ENCODE peak calls at places on chromosomes 4 and X, in seven cellular contexts. R is Peyer's patch, Z is fibroblast of lung, A is keratinocyte, O is tibial nerve, D is colonic mucosa, H is WERI-Rb-1. K is an unnamed sample.

GRCh38 chrX:130263016-130263415 is 5.7 kb downstream of the ZNF280C start:
- DNase-seq in Z (no peak), H (no peak), R (no peak), O (no peak), D (no peak), A (no peak), K (no peak)

GRCh38 chrX:154719132-154719675 is 31.7 kb downstream of the GAB3 start:
- DNase-seq in D (no peak), R (no peak), A (no peak), Z (peak; percentile 84), H (no peak), O (no peak), K (peak; percentile 12)

GRCh38 chr4:76677571-76678326 is 220.2 kb downstream of the SOWAHB start:
- DNase-seq in H (no peak), Z (no peak), R (no peak), A (no peak), D (no peak), O (no peak), K (no peak)

GRCh38 chr4:186739802-186740434 is 16.3 kb upstream of the FAT1 start:
- DNase-seq in H (no peak), D (peak; percentile 74), Z (no peak), A (no peak), R (peak; percentile 68), O (no peak), K (no peak)

GRCh38 chrX:152138388-152138784 is at the start of gene MAGEA10:
- DNase-seq in A (no peak), D (no peak), O (no peak), H (no peak), R (no peak), Z (no peak), K (no peak)

GRCh38 chrX:55742649-55743048 is 25.1 kb downstream of the RRAGB start:
- DNase-seq in Z (no peak), A (no peak), H (no peak), O (no peak), D (no peak), R (no peak), K (no peak)

GRCh38 chr4:13455411-13455810 is 28.7 kb downstream of the RAB28 start:
- DNase-seq in H (no peak), Z (peak; percentile 83), A (no peak), D (no peak), O (no peak), R (no peak), K (no peak)

GRCh38 chr4:140309124-140309870 is 64.1 kb upstream of the SCOC start:
- DNase-seq in O (no peak), R (no peak), Z (peak; percentile 75), D (peak; percentile 12), H (no peak), A (peak; percentile 15), K (no peak)

GRCh38 chr4:9944431-9945425 is 76.6 kb downstream of the SLC2A9 start:
- DNase-seq in A (peak; percentile 46), O (no peak), R (peak; percentile 33), D (no peak), Z (peak; percentile 11), H (no peak), K (no peak)

GRCh38 chr4:149896428-149896827 is 80.8 kb upstream of the IQCM start:
- DNase-seq in D (no peak), A (no peak), Z (peak; percentile 53), H (peak; percentile 57), R (no peak), O (no peak), K (no peak)

GRCh38 chr4:140607852-140608251 is 39.1 kb upstream of the UCP1 start:
- DNase-seq in H (no peak), A (no peak), D (no peak), Z (no peak), O (no peak), R (no peak), K (no peak)

GRCh38 chrX:68249904-68250303 is 183.4 kb downstream of the OPHN1 start:
- DNase-seq in A (no peak), Z (no peak), H (no peak), D (no peak), O (no peak), R (no peak), K (no peak)

GRCh38 chr4:140296335-140296753 is 77.1 kb upstream of the SCOC start:
- DNase-seq in A (no peak), H (peak; percentile 60), R (peak; percentile 62), Z (peak; percentile 85), O (peak; percentile 93), D (peak; percentile 49), K (no peak)

GRCh38 chr4:123555500-123556273 is 159.1 kb downstream of the SPRY1 start:
- DNase-seq in D (peak; percentile 96), A (no peak), R (peak; percentile 92), Z (peak; percentile 91), O (peak; percentile 93), H (no peak), K (no peak)

GRCh38 chr4:146340798-146341197 is 126.5 kb downstream of the REELD1 start:
- DNase-seq in O (no peak), A (no peak), R (no peak), D (no peak), H (no peak), Z (peak; percentile 28), K (no peak)

GRCh38 chr4:153518637-153519384 is 52.7 kb downstream of the TMEM131L start:
- DNase-seq in D (peak; percentile 33), R (no peak), O (no peak), H (no peak), Z (no peak), A (no peak), K (no peak)

GRCh38 chr4:1305781-1306455 is 16.2 kb downstream of the MAEA start:
- DNase-seq in A (no peak), Z (no peak), O (no peak), H (no peak), R (peak; percentile 78), D (peak; percentile 77), K (no peak)

GRCh38 chrX:36407886-36408285 is 488.4 kb downstream of the CFAP47 start:
- DNase-seq in O (no peak), Z (no peak), A (no peak), D (no peak), R (no peak), H (no peak), K (no peak)

GRCh38 chrX:155998761-155999510 is 1.4 kb downstream of the IL9R start:
- DNase-seq in O (no peak), A (no peak), Z (no peak), D (no peak), H (no peak), R (no peak), K (no peak)

GRCh38 chrX:156000361-156000926 is 2.9 kb downstream of the IL9R start:
- DNase-seq in D (no peak), O (no peak), A (peak; percentile 41), H (no peak), R (no peak), Z (no peak), K (no peak)

GRCh38 chrX:155995476-155995875 is 2.0 kb upstream of the IL9R start:
- DNase-seq in R (no peak), Z (no peak), O (no peak), A (no peak), D (no peak), H (no peak), K (no peak)

GRCh38 chrX:155997436-155997835 is at the start of gene IL9R:
- DNase-seq in H (peak; percentile 86), D (no peak), Z (no peak), A (no peak), R (peak; percentile 69), O (no peak), K (no peak)

GRCh38 chrX:155998116-155998515 is 620 bp downstream of the IL9R start:
- DNase-seq in R (no peak), Z (no peak), A (no peak), D (no peak), O (no peak), H (no peak), K (no peak)
- H3K9me3 ChIP-seq in R (no peaks in the 10 kb centered on the region), Z (no peaks in the 10 kb centered on the region), A (no peaks in the 10 kb centered on the region), D (no peaks in the 10 kb centered on the region), O (no peaks in the 10 kb centered on the region), H (no peaks in the 10 kb centered on the region), K (no peaks in the 10 kb centered on the region)

GRCh38 chrX:10119399-10119990 is 37.3 kb upstream of the CLCN4 start:
- DNase-seq in D (peak; percentile 85), O (peak; percentile 92), A (peak; percentile 59), R (peak; percentile 89), H (peak; percentile 64), Z (peak; percentile 76), K (peak; percentile 43)
- H3K9me3 ChIP-seq in D (no peaks in the 10 kb centered on the region), O (no peaks in the 10 kb centered on the region), A (peaks cover 21% of the 10 kb centered on the region), R (no peaks in the 10 kb centered on the region), H (peaks cover 3% of the 10 kb centered on the region), Z (no peaks in the 10 kb centered on the region), K (no peaks in the 10 kb centered on the region)

GRCh38 chrX:135737361-135738071 is 24.1 kb downstream of the CT45A1 start:
- DNase-seq in Z (no peak), D (no peak), H (no peak), R (no peak), A (no peak), O (no peak), K (no peak)
- H3K9me3 ChIP-seq in Z (no peaks in the 10 kb centered on the region), D (no peaks in the 10 kb centered on the region), H (no peaks in the 10 kb centered on the region), R (no peaks in the 10 kb centered on the region), A (no peaks in the 10 kb centered on the region), O (no peaks in the 10 kb centered on the region), K (no peaks in the 10 kb centered on the region)

GRCh38 chr4:179858221-179858620 is 2385.0 kb upstream of the TENM3 start:
- DNase-seq in H (no peak), D (no peak), R (no peak), A (no peak), Z (no peak), O (no peak), K (no peak)

GRCh38 chr4:179855471-179855870 is 2387.7 kb upstream of the TENM3 start:
- DNase-seq in Z (peak; percentile 2), O (no peak), D (no peak), A (no peak), H (no peak), R (no peak), K (no peak)
- H3K9me3 ChIP-seq in Z (no peaks in the 10 kb centered on the region), O (no peaks in the 10 kb centered on the region), D (no peaks in the 10 kb centered on the region), A (peaks cover 2% of the 10 kb centered on the region), H (no peaks in the 10 kb centered on the region), R (no peaks in the 10 kb centered on the region), K (no peaks in the 10 kb centered on the region)